ENCODE peak calls at places on chromosomes 13 and 19, in five cellular contexts. S is astrocyte, I is Right ventricle myocardium superior, C is Caki2, X is upper lobe of left lung. T is an unnamed sample.
A peak's percentile ranks its signal among the peaks of the same experiment; 100 is the strongest.

GRCh38 chr13:112859817-112860190 is 109.2 kb upstream of the MCF2L start:
- DNase-seq in C (peak; percentile 90), X (peak; percentile 20), I (no peak), S (peak; percentile 39), T (peak; percentile 63)

GRCh38 chr19:19537321-19538048 is 580 bp upstream of the CILP2 start:
- DNase-seq in S (no peak), X (no peak), C (no peak), I (no peak), T (no peak)

GRCh38 chr19:6065685-6066365 is 44.5 kb downstream of the RFX2 start:
- DNase-seq in I (peak; percentile 67), C (peak; percentile 50), X (peak; percentile 69), S (peak; percentile 69), T (peak; percentile 88)

GRCh38 chr13:98599502-98600328 is 22.8 kb upstream of the STK24 start:
- DNase-seq in C (no peak), S (no peak), X (no peak), I (no peak), T (no peak)

GRCh38 chr13:61508936-61509335 is 93.3 kb upstream of the PCDH20 start:
- DNase-seq in S (no peak), X (no peak), C (no peak), I (no peak), T (no peak)

GRCh38 chr13:80337011-80337688 is 3.8 kb downstream of the SPRY2 start:
- DNase-seq in X (no peak), S (no peak), I (no peak), C (no peak), T (no peak)

GRCh38 chr19:3823345-3823704 is 37.1 kb upstream of the MATK start:
- DNase-seq in C (no peak), S (no peak), X (no peak), I (no peak), T (no peak)

GRCh38 chr19:31315621-31316011 is 33.6 kb downstream of the TSHZ3 start:
- DNase-seq in S (no peak), X (no peak), I (no peak), C (no peak), T (no peak)

GRCh38 chr13:27942972-27943371 is 23.2 kb downstream of the PDX1 start:
- DNase-seq in I (no peak), S (no peak), X (no peak), C (no peak), T (no peak)

GRCh38 chr13:41455725-41456419 is 1.5 kb upstream of the RGCC start:
- DNase-seq in I (no peak), C (no peak), X (no peak), S (no peak), T (no peak)

GRCh38 chr13:75236774-75237173 is 245.2 kb downstream of the TBC1D4 start:
- DNase-seq in C (no peak), I (no peak), S (peak; percentile 41), X (no peak), T (peak; percentile 50)

GRCh38 chr13:38970380-38971051 is 20.1 kb downstream of the STOML3 start:
- DNase-seq in C (no peak), X (no peak), S (no peak), I (no peak), T (no peak)

GRCh38 chr19:50199254-50199545 is 4.2 kb upstream of the MYH14 start:
- DNase-seq in X (no peak), C (no peak), I (no peak), S (no peak), T (no peak)

GRCh38 chr19:2552859-2553258 is 76.9 kb downstream of the GADD45B start:
- DNase-seq in X (no peak), S (no peak), I (peak; percentile 29), C (no peak), T (peak; percentile 74)

GRCh38 chr13:104641309-104641708 is 1575.1 kb upstream of the SLC10A2 start:
- DNase-seq in C (peak; percentile 44), S (peak; percentile 18), I (no peak), X (no peak), T (peak; percentile 70)

GRCh38 chr19:30549151-30549550 is 177.0 kb downstream of the ZNF536 start:
- DNase-seq in S (no peak), I (no peak), X (no peak), C (no peak), T (no peak)

GRCh38 chr19:42176649-42176989 is 40.9 kb downstream of the DEDD2 start:
- DNase-seq in S (peak; percentile 8), X (no peak), I (no peak), C (no peak), T (no peak)

T was measured in M059J.